ENCODE peak calls at places on chromosome 3, in nine cellular contexts. N is cardiac fibroblast, V is heart right ventricle, Y is dorsolateral prefrontal cortex, A is SK-N-SH, Z is nephron progenitor cell, T is ovary, C is heart left ventricle, D is GM12878. Q is an unnamed sample.

GRCh38 chr3:16130066-16130465 is 44.4 kb upstream of the GALNT15 start:
- DNase-seq in N (peak; percentile 89), V (no peak), Y (no peak), A (no peak), Z (no peak), T (no peak), C (no peak), D (no peak), Q (no peak)

GRCh38 chr3:186108106-186108940 is 566 bp downstream of the ETV5 start:
- DNase-seq in N (peak; percentile 71), V (peak; percentile 26), Y (no peak), A (peak; percentile 87), Z (peak; percentile 74), T (peak; percentile 62), C (peak; percentile 71), D (no peak), Q (no peak)

GRCh38 chr3:187739561-187740445 is 5.5 kb downstream of the BCL6 start:
- DNase-seq in N (peak; percentile 92), V (peak; percentile 83), Y (peak; percentile 56), A (peak; percentile 86), Z (peak; percentile 86), T (peak; percentile 95), C (peak; percentile 92), D (no peak), Q (peak; percentile 48)

GRCh38 chr3:13078158-13078905 is 5.1 kb upstream of the IQSEC1 start:
- DNase-seq in N (no peak), V (no peak), Y (peak; percentile 49), A (peak; percentile 58), Z (no peak), T (no peak), C (no peak), D (no peak), Q (no peak)

GRCh38 chr3:54712539-54712938 is 215.3 kb downstream of the LRTM1 start:
- DNase-seq in N (no peak), V (no peak), Y (no peak), A (no peak), Z (no peak), T (no peak), C (no peak), D (no peak), Q (no peak)

GRCh38 chr3:8607285-8608040 is 37.1 kb downstream of the SSUH2 start:
- DNase-seq in N (peak; percentile 84), V (peak; percentile 64), Y (no peak), A (peak; percentile 82), Z (peak; percentile 53), T (peak; percentile 76), C (no peak), D (no peak), Q (no peak)

GRCh38 chr3:168251371-168251770 is 155.6 kb upstream of the GOLIM4 start:
- DNase-seq in N (no peak), V (no peak), Y (no peak), A (no peak), Z (no peak), T (no peak), C (no peak), D (peak; percentile 57), Q (no peak)

GRCh38 chr3:186588619-186589018 is 18.1 kb downstream of the DNAJB11 start:
- DNase-seq in N (peak; percentile 25), V (no peak), Y (no peak), A (no peak), Z (no peak), T (no peak), C (no peak), D (no peak), Q (no peak)

GRCh38 chr3:65582012-65582717 is 456.6 kb downstream of the MAGI1 start:
- DNase-seq in N (no peak), V (no peak), Y (no peak), A (no peak), Z (no peak), T (no peak), C (no peak), D (no peak), Q (no peak)

GRCh38 chr3:10950476-10951294 is 41.9 kb upstream of the SLC6A1 start:
- DNase-seq in N (peak; percentile 64), V (no peak), Y (peak; percentile 53), A (peak; percentile 65), Z (peak; percentile 25), T (peak; percentile 54), C (no peak), D (no peak), Q (no peak)

GRCh38 chr3:133833267-133833666 is 27.7 kb downstream of the SRPRB start:
- DNase-seq in N (no peak), V (no peak), Y (no peak), A (no peak), Z (no peak), T (no peak), C (no peak), D (no peak), Q (no peak)

GRCh38 chr3:191963182-191963581 is 502.2 kb downstream of the PYDC2 start:
- DNase-seq in N (peak; percentile 8), V (no peak), Y (no peak), A (no peak), Z (no peak), T (no peak), C (no peak), D (no peak), Q (no peak)

GRCh38 chr3:118637866-118638265 is 396.8 kb downstream of the IGSF11 start:
- DNase-seq in N (no peak), V (no peak), Y (no peak), A (no peak), Z (no peak), T (no peak), C (no peak), D (no peak), Q (no peak)

GRCh38 chr3:149377408-149378111 is at the start of gene TM4SF1:
- DNase-seq in N (peak; percentile 99), V (peak; percentile 47), Y (no peak), A (no peak), Z (no peak), T (peak; percentile 61), C (no peak), D (no peak), Q (no peak)

GRCh38 chr3:172148269-172148668 is 108.9 kb downstream of the FNDC3B start:
- DNase-seq in N (peak; percentile 71), V (no peak), Y (no peak), A (no peak), Z (no peak), T (no peak), C (no peak), D (no peak), Q (no peak)

GRCh38 chr3:52450489-52451236 is 3.2 kb downstream of the TNNC1 start:
- DNase-seq in N (no peak), V (no peak), Y (no peak), A (no peak), Z (no peak), T (no peak), C (peak; percentile 60), D (no peak), Q (no peak)

DNA sequence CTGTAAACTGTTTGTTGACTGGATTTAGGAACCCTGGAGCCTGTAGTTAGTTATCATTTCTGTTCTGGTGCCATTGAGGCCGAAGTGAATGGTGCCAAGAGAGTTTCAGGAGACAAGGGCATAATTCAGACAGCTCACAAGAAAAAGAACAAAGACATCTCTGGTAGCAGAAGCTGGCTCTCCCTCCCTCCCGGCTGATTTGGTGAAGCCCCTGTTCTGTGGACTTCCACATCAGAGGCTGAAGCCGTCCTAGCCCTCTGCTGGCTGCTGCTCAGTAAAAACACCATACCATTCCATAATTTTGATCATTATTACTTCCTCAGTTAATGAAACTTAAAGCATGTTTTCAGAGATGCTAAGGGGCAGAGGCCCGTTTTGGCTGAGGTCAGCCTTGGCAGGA is 381.2 kb upstream of the WNT5A start:
- DNase-seq in N (no peak), V (no peak), Y (peak; percentile 24), A (no peak), Z (no peak), T (no peak), C (no peak), D (no peak), Q (no peak)
- TF ChIP-seq CTCF in N (no peak), V (no peak), Y (peak; percentile 38), A (no peak), Z (no peak), T (no peak), C (no peak), D (no peak), Q (no peak)

GRCh38 chr3:184017672-184018423 is at the start of gene ABCC5:
- DNase-seq in N (peak; percentile 91), V (peak; percentile 94), Y (peak; percentile 91), A (peak; percentile 95), Z (peak; percentile 92), T (peak; percentile 94), C (peak; percentile 96), D (peak; percentile 67), Q (peak; percentile 55)
- TF ChIP-seq CTCF in N (peak; percentile 1), V (peak; percentile 2), Y (peak; percentile 64), A (no peak), Z (peak; percentile 36), T (peak; percentile 30), C (peak; percentile 41), D (no peak), Q (no peak)

DNA sequence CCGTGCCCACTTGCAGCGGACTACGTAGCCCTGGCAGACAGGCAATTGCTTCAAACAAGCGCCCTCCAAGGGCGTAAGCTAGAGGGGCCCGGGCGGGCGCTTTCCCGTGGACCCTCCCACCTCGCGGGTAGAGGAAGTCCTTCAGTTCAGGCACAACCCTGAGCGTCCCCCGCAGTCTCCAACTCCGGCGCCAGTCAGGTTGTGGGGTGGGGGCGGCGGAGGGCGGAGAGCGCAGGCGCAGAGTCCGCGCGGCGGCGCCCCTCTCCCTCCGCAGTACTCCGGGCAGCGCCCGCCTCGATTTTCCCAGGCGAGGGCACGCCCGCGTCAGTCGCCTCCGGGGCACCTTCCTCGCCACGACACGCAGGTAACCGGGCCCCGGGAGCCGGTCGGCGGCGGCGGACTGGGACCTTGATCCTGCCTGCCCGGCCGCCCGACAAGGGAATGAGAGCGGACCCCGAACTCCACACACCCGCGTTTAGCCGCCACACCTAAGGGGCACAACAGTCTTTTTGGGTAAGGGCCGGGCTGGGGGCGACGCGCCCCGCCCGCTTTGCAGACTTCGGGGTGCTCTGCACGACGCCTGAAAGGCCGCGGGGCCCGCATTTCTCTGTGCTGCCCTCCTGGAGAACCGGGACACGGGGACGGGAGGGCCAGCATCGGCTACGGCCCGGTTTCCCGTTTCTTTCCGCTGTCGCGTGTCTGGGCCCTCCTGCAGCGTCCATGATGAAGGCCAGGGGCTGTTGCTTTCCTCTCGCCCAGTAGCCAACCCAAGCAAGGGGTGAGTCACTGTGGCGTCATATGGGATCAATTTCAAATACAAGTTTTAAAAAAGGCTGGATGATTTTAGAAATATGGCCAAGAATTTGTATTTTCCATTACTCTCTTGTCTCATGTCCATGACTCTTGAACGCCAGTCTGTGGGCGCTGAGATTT is at the start of gene SLC35G2:
- DNase-seq in N (peak; percentile 86), V (peak; percentile 61), Y (peak; percentile 35), A (peak; percentile 87), Z (peak; percentile 80), T (peak; percentile 75), C (peak; percentile 78), D (no peak), Q (peak; percentile 29)
- TF ChIP-seq CTCF in N (no peak), V (no peak), Y (peak; percentile 21), A (no peak), Z (no peak), T (no peak), C (no peak), D (no peak), Q (no peak)

DNA sequence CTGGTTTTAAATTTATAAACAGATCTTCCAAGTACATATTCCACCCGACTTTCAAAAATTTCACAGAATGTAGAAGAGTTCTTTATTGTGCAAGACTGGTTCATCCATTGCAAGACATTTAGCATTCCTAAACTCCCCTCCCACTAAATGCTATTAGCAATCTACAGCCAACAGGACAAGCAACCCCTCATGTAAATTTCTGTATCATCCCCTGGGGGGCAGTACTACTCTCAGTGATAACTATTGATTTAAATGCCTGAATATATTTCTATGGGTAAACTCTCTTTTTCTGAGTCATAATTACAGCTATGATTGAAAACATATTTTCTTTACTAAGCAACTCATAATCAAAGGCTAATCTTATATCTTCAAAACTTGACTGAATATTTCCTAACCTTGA is 10.7 kb upstream of the SLC15A2 start:
- DNase-seq in N (peak; percentile 43), V (no peak), Y (no peak), A (peak; percentile 11), Z (no peak), T (no peak), C (no peak), D (no peak), Q (no peak)
- TF ChIP-seq CTCF in N (peak; percentile 7), V (no peak), Y (no peak), A (peak; percentile 52), Z (peak; percentile 17), T (no peak), C (no peak), D (peak; percentile 27), Q (no peak)